ENCODE peak calls at places on chromosomes 3 and 15, in seven cellular contexts. One of them, this sample, is unnamed.

GRCh38 chr15:59218099-59218498 is 11.5 kb downstream of the LDHAL6B start:
- DNase-seq in SK-N-SH: no peak
- DNase-seq in HepG2: no peak
- DNase-seq in H1: no peak
- DNase-seq in IMR-90: no peak
- DNase-seq in A549: no peak
- DNase-seq in GM12878: no peak
- DNase-seq in this sample: no peak

GRCh38 chr15:100106732-100107131 is 235.0 kb downstream of the ADAMTS17 start:
- DNase-seq in H1: no peak
- DNase-seq in A549: no peak
- DNase-seq in SK-N-SH: peak; percentile 85
- DNase-seq in IMR-90: no peak
- DNase-seq in HepG2: no peak
- DNase-seq in GM12878: no peak
- DNase-seq in this sample: no peak

GRCh38 chr3:127637971-127638370 is 9.0 kb downstream of the PODXL2 start:
- DNase-seq in H1: no peak
- DNase-seq in IMR-90: no peak
- DNase-seq in SK-N-SH: no peak
- DNase-seq in A549: no peak
- DNase-seq in GM12878: no peak
- DNase-seq in HepG2: no peak
- DNase-seq in this sample: no peak

GRCh38 chr3:131216801-131217200 is 164.8 kb upstream of the NUDT16 start:
- DNase-seq in IMR-90: peak; percentile 50
- DNase-seq in HepG2: peak; percentile 28
- DNase-seq in A549: peak; percentile 36
- DNase-seq in H1: peak; percentile 21
- DNase-seq in SK-N-SH: no peak
- DNase-seq in GM12878: no peak
- DNase-seq in this sample: peak; percentile 7

GRCh38 chr15:45157974-45158373 is 28.2 kb downstream of the DUOX1 start:
- DNase-seq in HepG2: no peak
- DNase-seq in A549: no peak
- DNase-seq in GM12878: no peak
- DNase-seq in SK-N-SH: no peak
- DNase-seq in H1: no peak
- DNase-seq in IMR-90: peak; percentile 81
- DNase-seq in this sample: no peak

GRCh38 chr3:185081516-185081915 is 71.3 kb downstream of the C3orf70 start:
- DNase-seq in A549: no peak
- DNase-seq in HepG2: no peak
- DNase-seq in H1: no peak
- DNase-seq in SK-N-SH: no peak
- DNase-seq in IMR-90: peak; percentile 45
- DNase-seq in GM12878: no peak
- DNase-seq in this sample: no peak

GRCh38 chr15:66847565-66847991 is 145.5 kb downstream of the SMAD6 start:
- DNase-seq in H1: no peak
- DNase-seq in SK-N-SH: no peak
- DNase-seq in GM12878: no peak
- DNase-seq in A549: no peak
- DNase-seq in IMR-90: no peak
- DNase-seq in HepG2: no peak
- DNase-seq in this sample: no peak

GRCh38 chr3:169354774-169355501 is 308.6 kb downstream of the MECOM start:
- DNase-seq in GM12878: no peak
- DNase-seq in IMR-90: no peak
- DNase-seq in HepG2: no peak
- DNase-seq in SK-N-SH: peak; percentile 17
- DNase-seq in A549: no peak
- DNase-seq in H1: no peak
- DNase-seq in this sample: no peak

GRCh38 chr3:169085827-169086226 is 577.7 kb downstream of the MECOM start:
- DNase-seq in A549: no peak
- DNase-seq in H1: no peak
- DNase-seq in HepG2: no peak
- DNase-seq in GM12878: no peak
- DNase-seq in IMR-90: peak; percentile 94
- DNase-seq in SK-N-SH: no peak
- DNase-seq in this sample: no peak

GRCh38 chr3:149933008-149933407 is 37.7 kb downstream of the PFN2 start:
- DNase-seq in A549: no peak
- DNase-seq in SK-N-SH: no peak
- DNase-seq in GM12878: no peak
- DNase-seq in HepG2: no peak
- DNase-seq in H1: no peak
- DNase-seq in IMR-90: no peak
- DNase-seq in this sample: no peak

GRCh38 chr15:68415061-68415460 is 16.9 kb downstream of the ITGA11 start:
- DNase-seq in GM12878: no peak
- DNase-seq in A549: no peak
- DNase-seq in IMR-90: no peak
- DNase-seq in H1: no peak
- DNase-seq in SK-N-SH: no peak
- DNase-seq in HepG2: no peak
- DNase-seq in this sample: no peak

GRCh38 chr3:123335007-123335670 is 113.8 kb downstream of the ADCY5 start:
- DNase-seq in H1: no peak
- DNase-seq in IMR-90: no peak
- DNase-seq in SK-N-SH: no peak
- DNase-seq in GM12878: peak; percentile 7
- DNase-seq in A549: no peak
- DNase-seq in HepG2: no peak
- DNase-seq in this sample: no peak

GRCh38 chr15:89860851-89861360 is 32.9 kb downstream of the AP3S2 start:
- DNase-seq in GM12878: no peak
- DNase-seq in SK-N-SH: peak; percentile 27
- DNase-seq in H1: no peak
- DNase-seq in IMR-90: no peak
- DNase-seq in A549: no peak
- DNase-seq in HepG2: no peak
- DNase-seq in this sample: no peak

GRCh38 chr3:59321881-59322540 is 272.2 kb upstream of the CFAP20DC start:
- DNase-seq in SK-N-SH: no peak
- DNase-seq in H1: no peak
- DNase-seq in IMR-90: no peak
- DNase-seq in HepG2: no peak
- DNase-seq in GM12878: no peak
- DNase-seq in A549: no peak
- DNase-seq in this sample: no peak

GRCh38 chr3:59326246-59327024 is 276.6 kb upstream of the CFAP20DC start:
- DNase-seq in SK-N-SH: no peak
- DNase-seq in H1: no peak
- DNase-seq in IMR-90: no peak
- DNase-seq in GM12878: no peak
- DNase-seq in HepG2: peak; percentile 2
- DNase-seq in A549: peak; percentile 9
- DNase-seq in this sample: peak; percentile 20

DNA sequence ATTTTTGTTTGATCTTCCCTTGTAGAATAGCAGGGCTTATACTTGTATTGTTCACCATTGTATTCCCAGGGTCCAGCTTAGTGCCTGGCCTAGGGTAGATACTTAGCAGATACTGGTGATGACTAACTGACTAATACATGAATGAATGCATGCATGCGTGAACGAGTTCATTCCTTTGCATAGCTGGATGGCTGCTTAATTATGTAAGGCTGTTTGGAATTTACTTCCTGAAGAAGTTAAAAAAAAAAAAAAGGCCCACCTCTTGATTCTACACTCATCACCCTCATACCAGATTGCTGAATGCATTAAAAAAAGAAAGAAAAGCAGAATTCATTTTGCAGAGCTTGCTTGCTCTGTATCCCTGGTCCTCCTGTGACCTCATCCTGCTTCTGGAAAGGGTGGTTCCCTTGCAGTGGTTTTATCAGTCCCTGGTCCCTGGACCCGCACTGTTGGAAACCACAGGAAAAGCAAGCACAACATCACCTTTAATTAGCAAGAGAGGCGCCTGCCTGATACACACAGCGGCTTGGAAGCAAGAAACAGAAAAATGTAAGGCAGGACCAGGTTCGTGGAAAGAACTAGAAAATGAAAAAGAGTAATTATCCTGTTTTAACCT is 277.6 kb upstream of the CFAP20DC start:
- DNase-seq in SK-N-SH: no peak
- DNase-seq in HepG2: no peak
- DNase-seq in H1: no peak
- DNase-seq in A549: no peak
- DNase-seq in IMR-90: peak; percentile 41
- DNase-seq in GM12878: no peak
- DNase-seq in this sample: no peak
- TF ChIP-seq RFX5 in SK-N-SH: no peak
- TF ChIP-seq RFX5 in HepG2: no peak
- TF ChIP-seq RFX5 in H1: no peak
- TF ChIP-seq RFX5 in A549: no peak
- TF ChIP-seq RFX5 in IMR-90: no peak
- TF ChIP-seq RFX5 in GM12878: no peak
- TF ChIP-seq RFX5 in this sample: no peak

GRCh38 chr15:57640935-57641682 is 49.4 kb downstream of the MYZAP start:
- DNase-seq in SK-N-SH: peak; percentile 49
- DNase-seq in A549: peak; percentile 40
- DNase-seq in HepG2: peak; percentile 26
- DNase-seq in IMR-90: peak; percentile 12
- DNase-seq in H1: no peak
- DNase-seq in GM12878: no peak
- DNase-seq in this sample: peak; percentile 22
- TF ChIP-seq RFX5 in SK-N-SH: no peak
- TF ChIP-seq RFX5 in A549: no peak
- TF ChIP-seq RFX5 in HepG2: no peak
- TF ChIP-seq RFX5 in IMR-90: no peak
- TF ChIP-seq RFX5 in H1: no peak
- TF ChIP-seq RFX5 in GM12878: no peak
- TF ChIP-seq RFX5 in this sample: no peak

GRCh38 chr3:133890037-133890436 is 5.6 kb downstream of the RAB6B start:
- DNase-seq in SK-N-SH: no peak
- DNase-seq in GM12878: no peak
- DNase-seq in H1: no peak
- DNase-seq in HepG2: no peak
- DNase-seq in IMR-90: no peak
- DNase-seq in A549: no peak
- DNase-seq in this sample: no peak
- TF ChIP-seq RFX5 in SK-N-SH: no peak
- TF ChIP-seq RFX5 in GM12878: no peak
- TF ChIP-seq RFX5 in H1: no peak
- TF ChIP-seq RFX5 in HepG2: no peak
- TF ChIP-seq RFX5 in IMR-90: no peak
- TF ChIP-seq RFX5 in A549: no peak
- TF ChIP-seq RFX5 in this sample: no peak

GRCh38 chr3:62566022-62566557 is 192.7 kb upstream of the FEZF2 start:
- DNase-seq in GM12878: no peak
- DNase-seq in A549: no peak
- DNase-seq in HepG2: no peak
- DNase-seq in SK-N-SH: no peak
- DNase-seq in H1: no peak
- DNase-seq in IMR-90: no peak
- DNase-seq in this sample: no peak

GRCh38 chr3:62570888-62571287 is 197.5 kb upstream of the FEZF2 start:
- DNase-seq in A549: no peak
- DNase-seq in HepG2: no peak
- DNase-seq in H1: no peak
- DNase-seq in GM12878: no peak
- DNase-seq in IMR-90: no peak
- DNase-seq in SK-N-SH: no peak
- DNase-seq in this sample: no peak

GRCh38 chr3:62571916-62572315 is 198.6 kb upstream of the FEZF2 start:
- DNase-seq in A549: no peak
- DNase-seq in IMR-90: no peak
- DNase-seq in HepG2: no peak
- DNase-seq in H1: no peak
- DNase-seq in GM12878: no peak
- DNase-seq in SK-N-SH: no peak
- DNase-seq in this sample: no peak

GRCh38 chr3:62569609-62570008 is 196.3 kb upstream of the FEZF2 start:
- DNase-seq in A549: no peak
- DNase-seq in HepG2: no peak
- DNase-seq in H1: no peak
- DNase-seq in GM12878: no peak
- DNase-seq in IMR-90: no peak
- DNase-seq in SK-N-SH: peak; percentile 18
- DNase-seq in this sample: no peak

GRCh38 chr3:62567097-62568021 is 194.0 kb upstream of the FEZF2 start:
- DNase-seq in GM12878: no peak
- DNase-seq in HepG2: peak; percentile 10
- DNase-seq in SK-N-SH: no peak
- DNase-seq in IMR-90: peak; percentile 79
- DNase-seq in H1: no peak
- DNase-seq in A549: no peak
- DNase-seq in this sample: no peak
- TF ChIP-seq RFX5 in GM12878: no peak
- TF ChIP-seq RFX5 in HepG2: no peak
- TF ChIP-seq RFX5 in SK-N-SH: no peak
- TF ChIP-seq RFX5 in IMR-90: no peak
- TF ChIP-seq RFX5 in H1: no peak
- TF ChIP-seq RFX5 in A549: no peak
- TF ChIP-seq RFX5 in this sample: no peak

This sample was measured in K562.